ENCODE peak calls at places on chromosome 21, in four cellular contexts. W is GM12878, Q is IMR-90, P is SK-N-SH. O is an unnamed sample.
A peak's percentile ranks its signal among the peaks of the same experiment; 100 is the strongest.

GRCh38 chr21:35005825-35006224 is 43.3 kb downstream of the RUNX1 start:
- DNase-seq in W (no peak), Q (no peak), P (no peak), O (no peak)

GRCh38 chr21:42820513-42821465 is 58.5 kb downstream of the WDR4 start:
- DNase-seq in W (no peak), Q (no peak), P (no peak), O (no peak)

GRCh38 chr21:31354604-31355443 is 10.8 kb upstream of the TIAM1 start:
- DNase-seq in W (peak; percentile 51), Q (peak; percentile 87), P (no peak), O (no peak)

GRCh38 chr21:42443181-42443785 is 39.6 kb downstream of the UBASH3A start:
- DNase-seq in W (no peak), Q (no peak), P (no peak), O (no peak)

GRCh38 chr21:42644223-42645208 is 8.9 kb upstream of the PDE9A start:
- DNase-seq in W (no peak), Q (peak; percentile 73), P (no peak), O (no peak)

GRCh38 chr21:28521932-28522826 is 470.5 kb downstream of the LTN1 start:
- DNase-seq in W (no peak), Q (peak; percentile 79), P (peak; percentile 11), O (no peak)

GRCh38 chr21:22855581-22855980 is 1857.4 kb downstream of the NCAM2 start:
- DNase-seq in W (no peak), Q (no peak), P (no peak), O (no peak)

GRCh38 chr21:21807598-21807903 is 809.3 kb downstream of the NCAM2 start:
- DNase-seq in W (no peak), Q (no peak), P (peak; percentile 33), O (no peak)

GRCh38 chr21:17793675-17794123 is 25.5 kb downstream of the C21orf91 start:
- DNase-seq in W (no peak), Q (peak; percentile 70), P (peak; percentile 39), O (no peak)

GRCh38 chr21:33949516-33950424 is 34.2 kb upstream of the ATP5PO start:
- DNase-seq in W (peak; percentile 76), Q (no peak), P (no peak), O (no peak)

GRCh38 chr21:32733356-32733755 is 5.5 kb upstream of the SYNJ1 start:
- DNase-seq in W (no peak), Q (no peak), P (no peak), O (no peak)

GRCh38 chr21:31755027-31755426 is 23.1 kb upstream of the SCAF4 start:
- DNase-seq in W (no peak), Q (no peak), P (no peak), O (no peak)

GRCh38 chr21:41615613-41616012 is 107.7 kb upstream of the TMPRSS2 start:
- DNase-seq in W (no peak), Q (peak; percentile 99), P (no peak), O (no peak)

GRCh38 chr21:35390013-35390776 is 341.1 kb upstream of the RUNX1 start:
- DNase-seq in W (no peak), Q (peak; percentile 79), P (peak; percentile 21), O (no peak)

GRCh38 chr21:26169611-26170470 is 729 bp downstream of the APP start:
- DNase-seq in W (no peak), Q (peak; percentile 65), P (peak; percentile 83), O (no peak)

GRCh38 chr21:17802568-17802967 is 16.6 kb downstream of the C21orf91 start:
- DNase-seq in W (no peak), Q (peak; percentile 67), P (no peak), O (no peak)

GRCh38 chr21:38443110-38443509 is 55.2 kb downstream of the ERG start:
- DNase-seq in W (no peak), Q (no peak), P (no peak), O (no peak)

GRCh38 chr21:42674351-42674940 is 21.0 kb downstream of the PDE9A start:
- DNase-seq in W (no peak), Q (no peak), P (peak; percentile 76), O (peak; percentile 63)

GRCh38 chr21:33374080-33374873 is 28.9 kb upstream of the IFNGR2 start:
- DNase-seq in W (no peak), Q (peak; percentile 58), P (peak; percentile 45), O (peak; percentile 77)

GRCh38 chr21:34567574-34567973 is 47.3 kb downstream of the RCAN1 start:
- DNase-seq in W (no peak), Q (no peak), P (no peak), O (no peak)

GRCh38 chr21:42463861-42464515 is 32.0 kb downstream of the RSPH1 start:
- DNase-seq in W (no peak), Q (peak; percentile 68), P (no peak), O (no peak)

GRCh38 chr21:41366522-41367151 is 4.8 kb downstream of the MX2 start:
- DNase-seq in W (peak; percentile 78), Q (peak; percentile 73), P (no peak), O (peak; percentile 45)

GRCh38 chr21:33196956-33197374 is 32.8 kb upstream of the IFNAR2 start:
- DNase-seq in W (no peak), Q (peak; percentile 62), P (peak; percentile 57), O (peak; percentile 87)

GRCh38 chr21:29340228-29340627 is 41.5 kb downstream of the BACH1 start:
- DNase-seq in W (no peak), Q (peak; percentile 55), P (no peak), O (no peak)

GRCh38 chr21:34179204-34179935 is 106.0 kb downstream of the MRPS6 start:
- DNase-seq in W (no peak), Q (no peak), P (no peak), O (no peak)

GRCh38 chr21:30996728-30997127 is 41.5 kb downstream of the KRTAP19-8 start:
- DNase-seq in W (no peak), Q (no peak), P (no peak), O (no peak)

GRCh38 chr21:32826317-32827167 is 55.0 kb upstream of the PAXBP1 start:
- DNase-seq in W (peak; percentile 13), Q (peak; percentile 63), P (peak; percentile 49), O (peak; percentile 38)

GRCh38 chr21:42118121-42118795 is 47.1 kb downstream of the UMODL1 start:
- DNase-seq in W (no peak), Q (no peak), P (no peak), O (no peak)

GRCh38 chr21:41207401-41208388 is 39.7 kb downstream of the BACE2 start:
- DNase-seq in W (no peak), Q (peak; percentile 86), P (no peak), O (no peak)

GRCh38 chr21:33265664-33266049 is 510 bp upstream of the IL10RB start:
- DNase-seq in W (peak; percentile 68), Q (peak; percentile 14), P (no peak), O (peak; percentile 30)

GRCh38 chr21:17527240-17527639 is 14.4 kb downstream of the CXADR start:
- DNase-seq in W (no peak), Q (peak; percentile 41), P (peak; percentile 24), O (no peak)

DNA sequence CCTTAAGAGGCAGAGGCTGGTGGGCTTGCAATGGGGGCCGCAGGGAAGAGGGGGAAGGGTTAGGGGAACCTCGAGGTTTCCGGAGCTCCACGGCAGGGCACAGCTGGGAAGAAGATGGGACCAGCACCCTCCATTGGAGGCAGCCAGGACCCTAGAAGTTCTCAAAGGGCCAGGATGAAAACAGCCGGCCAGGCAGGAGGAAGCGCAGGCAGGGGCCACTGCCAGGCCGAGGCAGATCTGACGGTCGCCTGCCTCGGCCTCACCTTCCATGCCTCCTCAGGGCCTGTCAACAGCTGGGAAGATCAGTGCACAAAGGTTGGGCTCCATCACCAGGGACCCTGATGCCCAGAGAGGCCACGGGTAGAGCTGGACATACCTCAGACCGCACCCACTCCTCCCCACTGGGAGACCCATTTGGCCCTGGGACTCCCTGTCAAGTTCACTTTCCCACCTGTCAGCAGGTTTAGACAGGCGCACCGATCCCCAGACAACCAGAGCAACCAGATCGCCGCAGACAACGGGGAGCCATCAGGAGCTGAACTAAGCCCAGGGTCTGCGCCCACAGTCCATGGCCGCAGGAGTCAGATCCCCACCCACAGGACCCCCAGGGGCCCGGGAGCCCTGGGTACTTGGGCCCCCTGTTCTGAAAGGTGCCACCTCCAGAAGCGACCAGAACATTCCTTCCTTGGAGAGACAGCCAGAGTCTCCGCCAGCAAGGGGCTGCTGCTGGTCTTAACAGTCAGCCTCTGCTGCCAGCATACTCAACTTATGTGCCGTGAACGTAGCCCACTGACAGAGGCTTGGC is 2.2 kb downstream of the SLC19A1 start:
- DNase-seq in W (no peak), Q (no peak), P (no peak), O (no peak)
- TF ChIP-seq RCOR1 in W (no peak), Q (no peak), P (no peak), O (no peak)

GRCh38 chr21:45817345-45817744 is 164.2 kb upstream of the COL6A1 start:
- DNase-seq in W (no peak), Q (no peak), P (no peak), O (no peak)
- TF ChIP-seq MXI1 in W (no peak), Q (no peak), P (no peak), O (no peak)

GRCh38 chr21:40191616-40192015 is 324.4 kb downstream of the PCP4 start:
- DNase-seq in W (no peak), Q (no peak), P (no peak), O (no peak)

GRCh38 chr21:40191196-40191595 is 324.0 kb downstream of the PCP4 start:
- DNase-seq in W (no peak), Q (no peak), P (no peak), O (no peak)

DNA sequence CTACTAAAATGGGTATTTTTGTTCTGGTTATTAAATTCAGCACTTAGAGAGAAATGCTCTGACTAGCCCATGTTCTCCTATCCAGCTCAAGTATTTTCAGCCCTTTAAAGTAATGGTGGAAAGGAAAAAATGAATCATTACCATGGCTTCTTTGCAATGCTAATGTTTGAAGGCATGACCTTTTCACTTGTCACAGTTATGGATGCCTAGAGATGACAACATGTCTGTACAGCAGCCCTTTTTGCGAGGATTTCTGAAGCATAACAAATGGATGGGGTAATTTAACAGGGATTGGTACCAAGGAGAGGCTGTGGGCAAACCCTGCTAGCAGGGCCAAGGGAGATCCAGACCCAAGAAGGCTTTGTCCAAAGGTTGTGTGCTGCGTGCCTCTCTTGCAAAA is 326.9 kb downstream of the PCP4 start:
- DNase-seq in W (no peak), Q (no peak), P (no peak), O (no peak)
- TF ChIP-seq USF2 in W (no peak), Q (no peak), P (no peak), O (no peak)

GRCh38 chr21:37082375-37082774 is 9.3 kb downstream of the TTC3 start:
- DNase-seq in W (no peak), Q (no peak), P (no peak), O (no peak)

GRCh38 chr21:37082856-37083611 is 10.0 kb downstream of the TTC3 start:
- DNase-seq in W (no peak), Q (no peak), P (no peak), O (no peak)

GRCh38 chr21:37088196-37088595 is 15.1 kb downstream of the TTC3 start:
- DNase-seq in W (no peak), Q (peak; percentile 35), P (no peak), O (no peak)

GRCh38 chr21:37085726-37086125 is 12.7 kb downstream of the TTC3 start:
- DNase-seq in W (no peak), Q (no peak), P (no peak), O (no peak)

GRCh38 chr21:37087188-37087587 is 14.1 kb downstream of the TTC3 start:
- DNase-seq in W (no peak), Q (peak; percentile 82), P (no peak), O (peak; percentile 28)
- TF ChIP-seq RCOR1 in W (no peak), Q (no peak), P (no peak), O (peak; percentile 61)

O was measured in K562.